ENCODE peak calls at places on chromosomes 5 and 9, in eight cellular contexts. One of them, this sample, is unnamed.

GRCh38 chr5:37771731-37772130 is 68.1 kb downstream of the GDNF start:
- DNase-seq in neural progenitor cell: no peak
- DNase-seq in neural crest cell: no peak
- DNase-seq in lung: no peak
- DNase-seq in tibial artery: no peak
- DNase-seq in RWPE1: peak; percentile 58
- DNase-seq in AG09309: peak; percentile 99
- DNase-seq in CD8-positive, alpha-beta T cell: no peak
- DNase-seq in this sample: no peak

GRCh38 chr5:145889611-145890010 is 16.8 kb upstream of the GRXCR2 start:
- DNase-seq in neural crest cell: no peak
- DNase-seq in tibial artery: no peak
- DNase-seq in RWPE1: no peak
- DNase-seq in AG09309: no peak
- DNase-seq in CD8-positive, alpha-beta T cell: no peak
- DNase-seq in neural progenitor cell: no peak
- DNase-seq in lung: no peak
- DNase-seq in this sample: no peak

GRCh38 chr9:132584616-132585560 is 2.5 kb downstream of the BARHL1 start:
- DNase-seq in AG09309: no peak
- DNase-seq in lung: no peak
- DNase-seq in neural progenitor cell: peak; percentile 54
- DNase-seq in neural crest cell: no peak
- DNase-seq in RWPE1: peak; percentile 55
- DNase-seq in tibial artery: no peak
- DNase-seq in CD8-positive, alpha-beta T cell: no peak
- DNase-seq in this sample: no peak

GRCh38 chr9:71765693-71766092 is 2.6 kb downstream of the CEMIP2 start:
- DNase-seq in neural crest cell: no peak
- DNase-seq in tibial artery: no peak
- DNase-seq in lung: no peak
- DNase-seq in RWPE1: no peak
- DNase-seq in AG09309: no peak
- DNase-seq in neural progenitor cell: no peak
- DNase-seq in CD8-positive, alpha-beta T cell: no peak
- DNase-seq in this sample: no peak

GRCh38 chr9:79583957-79584654 is 12.3 kb downstream of the TLE4 start:
- DNase-seq in CD8-positive, alpha-beta T cell: peak; percentile 20
- DNase-seq in tibial artery: no peak
- DNase-seq in RWPE1: no peak
- DNase-seq in neural progenitor cell: peak; percentile 62
- DNase-seq in lung: peak; percentile 63
- DNase-seq in AG09309: no peak
- DNase-seq in neural crest cell: no peak
- DNase-seq in this sample: no peak

GRCh38 chr9:136201609-136202448 is 3.1 kb downstream of the LHX3 start:
- DNase-seq in neural progenitor cell: peak; percentile 92
- DNase-seq in tibial artery: no peak
- DNase-seq in CD8-positive, alpha-beta T cell: no peak
- DNase-seq in AG09309: no peak
- DNase-seq in RWPE1: peak; percentile 68
- DNase-seq in lung: no peak
- DNase-seq in neural crest cell: peak; percentile 57
- DNase-seq in this sample: peak; percentile 49

GRCh38 chr5:68962632-68963484 is 131.0 kb upstream of the SLC30A5 start:
- DNase-seq in neural progenitor cell: peak; percentile 78
- DNase-seq in lung: peak; percentile 64
- DNase-seq in neural crest cell: peak; percentile 71
- DNase-seq in tibial artery: peak; percentile 84
- DNase-seq in CD8-positive, alpha-beta T cell: no peak
- DNase-seq in AG09309: peak; percentile 24
- DNase-seq in RWPE1: peak; percentile 85
- DNase-seq in this sample: peak; percentile 63

GRCh38 chr5:1709186-1709803 is 90.3 kb downstream of the MRPL36 start:
- DNase-seq in neural progenitor cell: peak; percentile 28
- DNase-seq in lung: no peak
- DNase-seq in RWPE1: no peak
- DNase-seq in neural crest cell: no peak
- DNase-seq in CD8-positive, alpha-beta T cell: no peak
- DNase-seq in AG09309: no peak
- DNase-seq in tibial artery: no peak
- DNase-seq in this sample: no peak

GRCh38 chr9:87787735-87788134 is 61.8 kb downstream of the CTSL start:
- DNase-seq in AG09309: no peak
- DNase-seq in neural crest cell: no peak
- DNase-seq in CD8-positive, alpha-beta T cell: no peak
- DNase-seq in tibial artery: no peak
- DNase-seq in neural progenitor cell: peak; percentile 29
- DNase-seq in RWPE1: peak; percentile 34
- DNase-seq in lung: no peak
- DNase-seq in this sample: no peak

GRCh38 chr5:38531518-38531917 is 24.9 kb downstream of the LIFR start:
- DNase-seq in RWPE1: no peak
- DNase-seq in neural progenitor cell: no peak
- DNase-seq in tibial artery: no peak
- DNase-seq in AG09309: no peak
- DNase-seq in lung: no peak
- DNase-seq in CD8-positive, alpha-beta T cell: no peak
- DNase-seq in neural crest cell: no peak
- DNase-seq in this sample: no peak

GRCh38 chr9:91775011-91775707 is 174.9 kb downstream of the ROR2 start:
- DNase-seq in neural progenitor cell: peak; percentile 84
- DNase-seq in tibial artery: no peak
- DNase-seq in RWPE1: peak; percentile 90
- DNase-seq in neural crest cell: peak; percentile 75
- DNase-seq in lung: peak; percentile 59
- DNase-seq in CD8-positive, alpha-beta T cell: peak; percentile 41
- DNase-seq in AG09309: no peak
- DNase-seq in this sample: peak; percentile 63

GRCh38 chr9:87276851-87277251 is 220.8 kb upstream of the DAPK1 start:
- DNase-seq in tibial artery: no peak
- DNase-seq in AG09309: peak; percentile 78
- DNase-seq in lung: no peak
- DNase-seq in CD8-positive, alpha-beta T cell: no peak
- DNase-seq in RWPE1: no peak
- DNase-seq in neural progenitor cell: no peak
- DNase-seq in neural crest cell: no peak
- DNase-seq in this sample: no peak

GRCh38 chr5:6791031-6791577 is 77.9 kb downstream of the TENT4A start:
- DNase-seq in tibial artery: no peak
- DNase-seq in RWPE1: no peak
- DNase-seq in CD8-positive, alpha-beta T cell: no peak
- DNase-seq in neural crest cell: no peak
- DNase-seq in AG09309: no peak
- DNase-seq in neural progenitor cell: no peak
- DNase-seq in lung: no peak
- DNase-seq in this sample: no peak

GRCh38 chr5:6788439-6788838 is 75.2 kb downstream of the TENT4A start:
- DNase-seq in RWPE1: no peak
- DNase-seq in neural crest cell: no peak
- DNase-seq in AG09309: no peak
- DNase-seq in CD8-positive, alpha-beta T cell: no peak
- DNase-seq in lung: no peak
- DNase-seq in tibial artery: no peak
- DNase-seq in neural progenitor cell: no peak
- DNase-seq in this sample: no peak

GRCh38 chr5:6790346-6790865 is 77.2 kb downstream of the TENT4A start:
- DNase-seq in RWPE1: no peak
- DNase-seq in CD8-positive, alpha-beta T cell: no peak
- DNase-seq in tibial artery: no peak
- DNase-seq in neural progenitor cell: no peak
- DNase-seq in neural crest cell: no peak
- DNase-seq in AG09309: no peak
- DNase-seq in lung: no peak
- DNase-seq in this sample: no peak

GRCh38 chr5:6787941-6788340 is 74.7 kb downstream of the TENT4A start:
- DNase-seq in tibial artery: no peak
- DNase-seq in neural progenitor cell: no peak
- DNase-seq in neural crest cell: no peak
- DNase-seq in CD8-positive, alpha-beta T cell: no peak
- DNase-seq in AG09309: no peak
- DNase-seq in RWPE1: no peak
- DNase-seq in lung: no peak
- DNase-seq in this sample: no peak

GRCh38 chr5:6788956-6789649 is 75.9 kb downstream of the TENT4A start:
- DNase-seq in lung: no peak
- DNase-seq in neural crest cell: no peak
- DNase-seq in AG09309: no peak
- DNase-seq in tibial artery: no peak
- DNase-seq in CD8-positive, alpha-beta T cell: no peak
- DNase-seq in neural progenitor cell: no peak
- DNase-seq in RWPE1: no peak
- DNase-seq in this sample: no peak
- TF ChIP-seq CTCF in lung: no peak
- TF ChIP-seq CTCF in neural crest cell: peak; percentile 21
- TF ChIP-seq CTCF in AG09309: peak; percentile 6
- TF ChIP-seq CTCF in tibial artery: no peak
- TF ChIP-seq CTCF in CD8-positive, alpha-beta T cell: no peak
- TF ChIP-seq CTCF in neural progenitor cell: peak; percentile 55
- TF ChIP-seq CTCF in RWPE1: no peak
- TF ChIP-seq CTCF in this sample: peak; percentile 29

DNA sequence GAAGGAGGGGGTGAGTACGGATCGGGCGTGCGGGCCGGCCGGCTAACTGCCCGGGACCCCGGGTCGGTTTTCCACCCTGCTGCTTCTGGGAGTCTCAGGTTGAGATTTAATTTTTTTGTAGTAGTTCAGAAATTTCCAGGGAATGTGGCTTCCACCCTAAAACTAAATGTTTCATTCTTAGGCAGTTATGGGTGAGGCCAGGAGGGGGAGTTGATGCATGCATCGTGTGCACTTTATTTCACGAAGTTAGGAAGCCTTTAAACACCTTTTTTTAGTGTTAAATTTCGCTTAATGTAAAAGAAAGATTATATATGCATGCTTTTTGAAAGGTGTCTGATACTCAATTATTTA is 914 bp downstream of the CDK9 start:
- DNase-seq in neural crest cell: no peak
- DNase-seq in AG09309: no peak
- DNase-seq in tibial artery: no peak
- DNase-seq in RWPE1: no peak
- DNase-seq in neural progenitor cell: no peak
- DNase-seq in lung: no peak
- DNase-seq in CD8-positive, alpha-beta T cell: no peak
- DNase-seq in this sample: no peak
- TF ChIP-seq CTCF in neural crest cell: peak; percentile 63
- TF ChIP-seq CTCF in AG09309: peak; percentile 61
- TF ChIP-seq CTCF in tibial artery: peak; percentile 20
- TF ChIP-seq CTCF in RWPE1: peak; percentile 77
- TF ChIP-seq CTCF in neural progenitor cell: peak; percentile 47
- TF ChIP-seq CTCF in lung: no peak
- TF ChIP-seq CTCF in CD8-positive, alpha-beta T cell: peak; percentile 66
- TF ChIP-seq CTCF in this sample: peak; percentile 30

DNA sequence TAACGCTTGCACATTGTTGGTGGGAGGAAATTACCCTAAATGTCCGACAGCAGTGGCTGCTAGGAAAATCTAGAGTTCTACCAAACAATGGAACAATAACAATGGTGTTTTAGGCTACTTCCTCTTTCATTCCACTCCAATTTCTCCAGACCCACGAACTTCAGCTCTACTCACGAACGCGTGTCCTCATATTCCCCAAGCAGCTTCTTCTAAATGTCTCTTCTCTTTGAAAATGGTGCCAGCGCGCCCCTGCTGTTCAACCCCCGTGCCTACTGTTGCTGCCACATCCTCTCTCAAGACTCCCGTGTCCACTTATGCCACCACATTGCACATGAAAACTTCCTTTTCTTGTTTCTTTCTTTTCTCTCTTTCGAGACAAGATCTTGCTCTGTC is 25.6 kb downstream of the OR2V2 start:
- DNase-seq in CD8-positive, alpha-beta T cell: no peak
- DNase-seq in tibial artery: no peak
- DNase-seq in lung: no peak
- DNase-seq in neural crest cell: no peak
- DNase-seq in RWPE1: peak; percentile 61
- DNase-seq in neural progenitor cell: no peak
- DNase-seq in AG09309: no peak
- DNase-seq in this sample: no peak
- TF ChIP-seq CTCF in CD8-positive, alpha-beta T cell: no peak
- TF ChIP-seq CTCF in tibial artery: no peak
- TF ChIP-seq CTCF in lung: no peak
- TF ChIP-seq CTCF in neural crest cell: peak; percentile 38
- TF ChIP-seq CTCF in RWPE1: peak; percentile 94
- TF ChIP-seq CTCF in neural progenitor cell: peak; percentile 34
- TF ChIP-seq CTCF in AG09309: no peak
- TF ChIP-seq CTCF in this sample: no peak

DNA sequence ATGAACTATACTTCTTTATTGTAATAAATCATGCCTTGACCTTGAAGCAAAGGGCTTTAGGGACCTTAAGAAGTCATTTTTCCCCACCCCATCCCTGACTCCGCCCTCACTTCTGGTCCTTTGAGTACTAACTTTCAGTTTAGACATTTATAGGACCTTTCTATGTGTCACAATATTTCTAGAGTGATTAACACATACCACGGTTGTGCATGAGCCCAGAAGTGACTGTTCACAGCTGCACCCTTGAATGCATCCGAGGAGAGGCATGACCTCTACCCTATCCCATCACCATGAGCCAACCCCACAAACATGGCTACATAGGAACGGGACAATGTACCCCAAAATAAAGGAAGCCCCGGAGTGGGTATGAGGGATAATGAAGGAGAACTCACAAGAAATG is 160.3 kb downstream of the HSD17B3 start:
- DNase-seq in AG09309: no peak
- DNase-seq in lung: no peak
- DNase-seq in tibial artery: no peak
- DNase-seq in neural crest cell: no peak
- DNase-seq in neural progenitor cell: no peak
- DNase-seq in RWPE1: no peak
- DNase-seq in CD8-positive, alpha-beta T cell: no peak
- DNase-seq in this sample: no peak
- TF ChIP-seq CTCF in AG09309: no peak
- TF ChIP-seq CTCF in lung: no peak
- TF ChIP-seq CTCF in tibial artery: no peak
- TF ChIP-seq CTCF in neural crest cell: no peak
- TF ChIP-seq CTCF in neural progenitor cell: no peak
- TF ChIP-seq CTCF in RWPE1: no peak
- TF ChIP-seq CTCF in CD8-positive, alpha-beta T cell: no peak
- TF ChIP-seq CTCF in this sample: no peak

GRCh38 chr5:163807781-163808180 is 302.4 kb downstream of the MAT2B start:
- DNase-seq in AG09309: no peak
- DNase-seq in neural crest cell: no peak
- DNase-seq in neural progenitor cell: no peak
- DNase-seq in lung: no peak
- DNase-seq in tibial artery: no peak
- DNase-seq in CD8-positive, alpha-beta T cell: no peak
- DNase-seq in RWPE1: no peak
- DNase-seq in this sample: no peak

GRCh38 chr5:163815240-163815791 is 309.9 kb downstream of the MAT2B start:
- DNase-seq in lung: no peak
- DNase-seq in RWPE1: no peak
- DNase-seq in neural crest cell: no peak
- DNase-seq in AG09309: no peak
- DNase-seq in CD8-positive, alpha-beta T cell: no peak
- DNase-seq in tibial artery: no peak
- DNase-seq in neural progenitor cell: no peak
- DNase-seq in this sample: no peak

DNA sequence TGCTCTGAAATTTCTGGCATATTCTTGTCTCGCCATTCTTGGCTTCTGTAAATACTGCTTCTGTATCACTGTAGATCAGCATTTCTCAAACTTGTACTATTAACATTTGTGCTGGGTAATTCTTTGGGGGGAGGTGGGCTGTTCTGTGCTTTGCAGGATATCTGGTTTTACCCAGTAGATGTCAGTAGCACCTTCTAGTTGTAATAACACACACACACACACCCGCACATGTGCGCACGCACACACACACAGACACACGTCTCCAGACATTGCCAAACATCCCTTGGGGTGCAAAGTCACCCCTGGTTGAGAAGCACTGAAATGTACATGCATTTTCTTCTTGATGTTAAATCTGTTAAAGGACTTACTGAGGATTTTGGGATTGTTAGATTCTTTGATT is 304.1 kb downstream of the MAT2B start:
- DNase-seq in neural crest cell: no peak
- DNase-seq in lung: no peak
- DNase-seq in AG09309: no peak
- DNase-seq in neural progenitor cell: peak; percentile 17
- DNase-seq in RWPE1: no peak
- DNase-seq in tibial artery: no peak
- DNase-seq in CD8-positive, alpha-beta T cell: no peak
- DNase-seq in this sample: no peak
- TF ChIP-seq CTCF in neural crest cell: no peak
- TF ChIP-seq CTCF in lung: no peak
- TF ChIP-seq CTCF in AG09309: no peak
- TF ChIP-seq CTCF in neural progenitor cell: no peak
- TF ChIP-seq CTCF in RWPE1: no peak
- TF ChIP-seq CTCF in tibial artery: no peak
- TF ChIP-seq CTCF in CD8-positive, alpha-beta T cell: no peak
- TF ChIP-seq CTCF in this sample: no peak